ENCODE peak calls at places on chromosomes 11 and 22, in seven cellular contexts. C is GM23338, U is H1, O is K562, P is HCT116, G is prostate gland, L is stomach. B is an unnamed sample. For H3K4me1 and H3K27me3, the result is how much of the 10 kb centered on the place peaks cover.

GRCh38 chr22:21837184-21837979 is 30.1 kb downstream of the MAPK1 start:
- DNase-seq in P (peak), O (no peak), G (no peak), C (peak), U (peak), L (no peak), B (no peak)

GRCh38 chr11:65427691-65428577 is 5.3 kb downstream of the NEAT1 start:
- DNase-seq in O (peak), G (peak), C (no peak), L (peak), U (no peak), P (peak), B (peak)

GRCh38 chr22:37334859-37335818 is 52.8 kb downstream of the CYTH4 start:
- DNase-seq in O (no peak), L (no peak), G (no peak), C (peak), P (no peak), U (peak), B (no peak)

GRCh38 chr11:89441606-89442005 is 49.6 kb downstream of the NOX4 start:
- DNase-seq in P (no peak), C (no peak), L (no peak), G (no peak), O (no peak), U (no peak), B (no peak)

GRCh38 chr11:57323503-57324153 is 1.1 kb downstream of the TNKS1BP1 start:
- DNase-seq in G (no peak), P (no peak), C (no peak), U (no peak), L (no peak), O (no peak), B (no peak)

GRCh38 chr22:48853627-48854240 is 973.9 kb downstream of the BRD1 start:
- DNase-seq in O (no peak), L (no peak), U (no peak), G (no peak), P (no peak), C (no peak), B (no peak)

GRCh38 chr11:67251841-67252240 is 14.4 kb upstream of the GRK2 start:
- DNase-seq in O (no peak), U (no peak), P (no peak), L (no peak), G (no peak), C (no peak), B (no peak)

GRCh38 chr22:47629791-47630655 is 867.6 kb downstream of the TBC1D22A start:
- DNase-seq in C (no peak), O (no peak), L (peak), G (no peak), P (no peak), U (no peak), B (peak)

GRCh38 chr22:37195921-37196320 is 7.9 kb upstream of the C1QTNF6 start:
- DNase-seq in P (no peak), O (no peak), G (no peak), C (no peak), U (no peak), L (no peak), B (no peak)

GRCh38 chr11:36326524-36327419 is 30.7 kb downstream of the PRR5L start:
- DNase-seq in G (no peak), P (no peak), O (no peak), U (no peak), C (peak), L (no peak), B (no peak)

DNA sequence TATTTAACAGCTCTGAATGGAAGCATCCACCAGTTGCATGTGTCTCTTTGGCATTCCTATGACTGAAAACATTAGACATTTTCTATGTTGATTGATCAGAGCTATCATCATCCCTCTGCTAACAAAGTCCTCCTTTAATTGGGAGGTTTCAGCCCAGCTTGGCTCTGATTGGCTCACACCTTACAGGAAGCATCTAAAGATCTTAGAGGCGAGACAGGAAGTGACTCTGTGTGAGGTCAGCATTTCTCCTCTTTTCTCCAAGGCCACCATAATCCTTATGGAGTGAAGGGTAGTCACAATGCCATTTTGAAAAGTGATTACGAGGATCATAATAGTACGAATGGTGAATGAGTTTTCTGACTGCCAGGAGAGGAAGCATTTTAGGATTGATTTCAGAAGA is 260.8 kb downstream of the MIAT start:
- DNase-seq in C (no peak), U (no peak), L (no peak), P (peak), G (no peak), O (no peak), B (no peak)
- TF ChIP-seq POLR2AphosphoS5 in C (no peak), U (no peak), L (no peak), P (no peak), G (no peak), O (no peak), B (no peak)

DNA sequence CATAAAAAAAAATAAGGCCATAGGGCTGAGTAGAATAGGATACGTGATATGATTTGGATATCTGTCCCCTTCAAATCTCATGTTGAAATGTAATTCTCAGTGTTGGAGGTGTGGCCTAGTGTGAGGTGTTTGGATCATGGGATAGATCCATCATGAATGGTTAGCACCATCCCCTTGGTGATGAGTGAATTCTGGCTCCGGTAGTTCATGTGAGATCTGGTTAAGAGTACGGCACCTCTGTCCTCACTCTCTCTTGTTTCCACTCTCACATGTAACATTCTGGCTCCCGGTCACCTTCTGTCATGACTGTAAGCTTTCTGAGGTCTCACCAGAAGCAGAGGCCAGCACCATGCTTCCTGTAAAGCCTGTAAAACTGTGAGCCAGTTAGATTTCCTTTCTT is 45.5 kb downstream of the RAB30 start:
- DNase-seq in L (no peak), C (no peak), U (no peak), P (no peak), G (no peak), O (no peak), B (no peak)
- H3K4me1 ChIP-seq in L (under half), C (under half), U (under half), P (under half), G (under half), O (under half), B (under half)

GRCh38 chr11:111414267-111414931 is 35.3 kb upstream of the POU2AF1 start:
- DNase-seq in G (no peak), C (no peak), L (no peak), P (no peak), U (no peak), O (no peak), B (no peak)

GRCh38 chr11:111417011-111417765 is 38.1 kb upstream of the POU2AF1 start:
- DNase-seq in P (no peak), U (no peak), G (no peak), O (no peak), L (no peak), C (no peak), B (no peak)

GRCh38 chr11:111416231-111416960 is 37.3 kb upstream of the POU2AF1 start:
- DNase-seq in G (no peak), P (no peak), L (no peak), O (no peak), U (no peak), C (no peak), B (no peak)

GRCh38 chr11:111413849-111414248 is 34.8 kb upstream of the POU2AF1 start:
- DNase-seq in L (no peak), U (no peak), P (no peak), O (no peak), C (no peak), G (no peak), B (no peak)

GRCh38 chr11:111414936-111415335 is 35.9 kb upstream of the POU2AF1 start:
- DNase-seq in G (no peak), C (no peak), O (no peak), L (no peak), P (no peak), U (no peak), B (no peak)
- H3K27me3 ChIP-seq in G (under half), C (under half), O (under half), L (under half), P (under half), U (under half), B (under half)

GRCh38 chr11:1483445-1483961 is 3.1 kb downstream of the MOB2 start:
- DNase-seq in P (no peak), U (no peak), C (no peak), O (no peak), L (no peak), G (no peak), B (no peak)

GRCh38 chr11:1481861-1482441 is 4.6 kb downstream of the MOB2 start:
- DNase-seq in O (no peak), G (no peak), U (no peak), L (no peak), C (no peak), P (no peak), B (no peak)

GRCh38 chr11:1481483-1481825 is 5.1 kb downstream of the MOB2 start:
- DNase-seq in G (no peak), L (no peak), C (no peak), U (no peak), P (no peak), O (no peak), B (no peak)

GRCh38 chr11:1484061-1484671 is 2.4 kb downstream of the MOB2 start:
- DNase-seq in L (no peak), O (no peak), G (no peak), P (no peak), U (no peak), C (no peak), B (no peak)

GRCh38 chr11:1482581-1483444 is 3.8 kb downstream of the MOB2 start:
- DNase-seq in U (no peak), O (no peak), P (no peak), C (peak), L (peak), G (no peak), B (no peak)
- TF ChIP-seq POLR2AphosphoS5 in U (no peak), O (no peak), P (no peak), C (no peak), L (peak), G (no peak), B (no peak)